ENCODE peak calls at places on chromosome X, in five cellular contexts. One of them, this sample, is unnamed.

GRCh38 chrX:97563531-97564133 is 679.9 kb downstream of the RPA4 start:
- DNase-seq in left ventricle myocardium inferior: peak
- DNase-seq in lung: peak
- DNase-seq in progenitor cell of endocrine pancreas: no peak
- DNase-seq in HFF-Myc: peak
- DNase-seq in this sample: peak

GRCh38 chrX:53594354-53594753 is 92.2 kb downstream of the HUWE1 start:
- DNase-seq in progenitor cell of endocrine pancreas: no peak
- DNase-seq in left ventricle myocardium inferior: no peak
- DNase-seq in HFF-Myc: no peak
- DNase-seq in lung: no peak
- DNase-seq in this sample: no peak

GRCh38 chrX:155313766-155314165 is 20.6 kb downstream of the CLIC2 start:
- DNase-seq in left ventricle myocardium inferior: no peak
- DNase-seq in HFF-Myc: no peak
- DNase-seq in progenitor cell of endocrine pancreas: no peak
- DNase-seq in lung: no peak
- DNase-seq in this sample: no peak

GRCh38 chrX:151870603-151871002 is 42.1 kb upstream of the MAGEA4 start:
- DNase-seq in left ventricle myocardium inferior: no peak
- DNase-seq in HFF-Myc: peak
- DNase-seq in lung: no peak
- DNase-seq in progenitor cell of endocrine pancreas: no peak
- DNase-seq in this sample: no peak

GRCh38 chrX:78747471-78747870 is at the start of gene LPAR4:
- DNase-seq in progenitor cell of endocrine pancreas: no peak
- DNase-seq in HFF-Myc: no peak
- DNase-seq in lung: no peak
- DNase-seq in left ventricle myocardium inferior: no peak
- DNase-seq in this sample: no peak

GRCh38 chrX:29257516-29257915 is 670.3 kb downstream of the IL1RAPL1 start:
- DNase-seq in progenitor cell of endocrine pancreas: no peak
- DNase-seq in HFF-Myc: no peak
- DNase-seq in left ventricle myocardium inferior: no peak
- DNase-seq in lung: no peak
- DNase-seq in this sample: no peak

GRCh38 chrX:53728506-53728905 is 42.0 kb upstream of the HUWE1 start:
- DNase-seq in lung: no peak
- DNase-seq in progenitor cell of endocrine pancreas: no peak
- DNase-seq in left ventricle myocardium inferior: no peak
- DNase-seq in HFF-Myc: no peak
- DNase-seq in this sample: no peak

GRCh38 chrX:46722742-46723568 is 36.0 kb downstream of the SLC9A7 start:
- DNase-seq in lung: no peak
- DNase-seq in left ventricle myocardium inferior: no peak
- DNase-seq in progenitor cell of endocrine pancreas: no peak
- DNase-seq in HFF-Myc: no peak
- DNase-seq in this sample: no peak

GRCh38 chrX:8304668-8305067 is 133.6 kb upstream of the VCX2 start:
- DNase-seq in lung: no peak
- DNase-seq in left ventricle myocardium inferior: no peak
- DNase-seq in HFF-Myc: no peak
- DNase-seq in progenitor cell of endocrine pancreas: no peak
- DNase-seq in this sample: no peak

GRCh38 chrX:2708016-2708415 is 16.9 kb downstream of the CD99 start:
- DNase-seq in progenitor cell of endocrine pancreas: no peak
- DNase-seq in left ventricle myocardium inferior: no peak
- DNase-seq in HFF-Myc: no peak
- DNase-seq in lung: no peak
- DNase-seq in this sample: no peak

GRCh38 chrX:5236749-5237148 is 991.9 kb downstream of the NLGN4X start:
- DNase-seq in lung: no peak
- DNase-seq in left ventricle myocardium inferior: no peak
- DNase-seq in HFF-Myc: no peak
- DNase-seq in progenitor cell of endocrine pancreas: no peak
- DNase-seq in this sample: no peak

GRCh38 chrX:5233830-5234229 is 994.8 kb downstream of the NLGN4X start:
- DNase-seq in lung: no peak
- DNase-seq in HFF-Myc: no peak
- DNase-seq in left ventricle myocardium inferior: no peak
- DNase-seq in progenitor cell of endocrine pancreas: no peak
- DNase-seq in this sample: no peak

GRCh38 chrX:5236096-5236495 is 992.6 kb downstream of the NLGN4X start:
- DNase-seq in lung: no peak
- DNase-seq in progenitor cell of endocrine pancreas: peak
- DNase-seq in left ventricle myocardium inferior: no peak
- DNase-seq in HFF-Myc: no peak
- DNase-seq in this sample: no peak
- TF ChIP-seq CTCF in lung: no peak
- TF ChIP-seq CTCF in progenitor cell of endocrine pancreas: peak
- TF ChIP-seq CTCF in left ventricle myocardium inferior: no peak
- TF ChIP-seq CTCF in HFF-Myc: no peak
- TF ChIP-seq CTCF in this sample: no peak

GRCh38 chrX:119983494-119983893 is 39.9 kb upstream of the NKAP start:
- DNase-seq in progenitor cell of endocrine pancreas: no peak
- DNase-seq in left ventricle myocardium inferior: no peak
- DNase-seq in lung: no peak
- DNase-seq in HFF-Myc: no peak
- DNase-seq in this sample: no peak

GRCh38 chrX:119982145-119982544 is 38.6 kb upstream of the NKAP start:
- DNase-seq in left ventricle myocardium inferior: no peak
- DNase-seq in lung: no peak
- DNase-seq in progenitor cell of endocrine pancreas: no peak
- DNase-seq in HFF-Myc: no peak
- DNase-seq in this sample: no peak

GRCh38 chrX:119984652-119985051 is 41.1 kb upstream of the NKAP start:
- DNase-seq in left ventricle myocardium inferior: no peak
- DNase-seq in HFF-Myc: no peak
- DNase-seq in progenitor cell of endocrine pancreas: no peak
- DNase-seq in lung: no peak
- DNase-seq in this sample: no peak

GRCh38 chrX:119986203-119986602 is 42.7 kb upstream of the NKAP start:
- DNase-seq in left ventricle myocardium inferior: no peak
- DNase-seq in progenitor cell of endocrine pancreas: no peak
- DNase-seq in HFF-Myc: no peak
- DNase-seq in lung: no peak
- DNase-seq in this sample: no peak

DNA sequence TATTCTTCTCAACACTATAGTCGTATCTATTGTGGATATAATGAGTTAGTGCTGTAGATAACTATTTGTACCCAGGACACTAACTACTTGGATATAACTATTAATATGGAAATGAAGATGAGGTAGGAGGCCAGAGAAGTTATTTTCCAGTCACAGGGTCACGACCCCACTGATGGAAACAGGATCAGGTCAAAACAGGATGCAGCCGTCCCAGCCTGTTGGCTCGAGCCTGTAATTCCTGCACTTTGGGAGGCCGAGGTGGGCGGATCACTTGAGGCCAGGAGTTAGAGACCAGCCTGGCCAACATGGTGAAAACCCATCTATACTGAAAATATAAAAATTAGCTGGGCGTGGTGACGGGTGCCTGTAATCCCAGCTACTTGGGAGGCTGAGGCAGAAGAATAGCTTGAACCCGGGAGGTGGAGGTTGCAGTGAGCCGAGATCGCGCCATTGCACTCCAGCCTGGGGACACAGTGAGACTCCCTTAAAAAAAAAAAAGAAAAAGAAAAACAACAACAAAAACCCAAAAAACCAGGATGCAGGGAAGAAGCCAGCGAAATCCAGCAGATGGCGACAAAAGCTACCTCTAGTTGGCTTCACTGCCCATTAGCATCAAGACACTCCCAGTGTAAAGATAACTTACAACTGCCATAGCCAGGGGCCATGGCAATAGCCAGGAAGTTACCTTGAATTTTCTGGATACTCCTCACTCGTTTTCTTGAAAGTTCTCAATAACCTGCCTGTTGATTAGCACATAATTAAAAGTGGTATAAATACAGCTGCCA is 37.9 kb upstream of the NKAP start:
- DNase-seq in left ventricle myocardium inferior: no peak
- DNase-seq in progenitor cell of endocrine pancreas: no peak
- DNase-seq in lung: no peak
- DNase-seq in HFF-Myc: peak
- DNase-seq in this sample: no peak
- TF ChIP-seq CTCF in left ventricle myocardium inferior: peak
- TF ChIP-seq CTCF in progenitor cell of endocrine pancreas: peak
- TF ChIP-seq CTCF in lung: no peak
- TF ChIP-seq CTCF in HFF-Myc: peak
- TF ChIP-seq CTCF in this sample: no peak

GRCh38 chrX:87299563-87300160 is 217.9 kb upstream of the KLHL4 start:
- DNase-seq in lung: no peak
- DNase-seq in progenitor cell of endocrine pancreas: no peak
- DNase-seq in left ventricle myocardium inferior: no peak
- DNase-seq in HFF-Myc: no peak
- DNase-seq in this sample: no peak
- TF ChIP-seq CTCF in lung: no peak
- TF ChIP-seq CTCF in progenitor cell of endocrine pancreas: peak
- TF ChIP-seq CTCF in left ventricle myocardium inferior: peak
- TF ChIP-seq CTCF in HFF-Myc: no peak
- TF ChIP-seq CTCF in this sample: no peak

GRCh38 chrX:119288890-119289393 is 52.9 kb downstream of the PGRMC1 start:
- DNase-seq in HFF-Myc: no peak
- DNase-seq in lung: no peak
- DNase-seq in progenitor cell of endocrine pancreas: no peak
- DNase-seq in left ventricle myocardium inferior: no peak
- DNase-seq in this sample: no peak

GRCh38 chrX:119292445-119292844 is 56.4 kb downstream of the PGRMC1 start:
- DNase-seq in left ventricle myocardium inferior: no peak
- DNase-seq in lung: no peak
- DNase-seq in progenitor cell of endocrine pancreas: no peak
- DNase-seq in HFF-Myc: no peak
- DNase-seq in this sample: no peak
- TF ChIP-seq CTCF in left ventricle myocardium inferior: no peak
- TF ChIP-seq CTCF in lung: no peak
- TF ChIP-seq CTCF in progenitor cell of endocrine pancreas: no peak
- TF ChIP-seq CTCF in HFF-Myc: peak
- TF ChIP-seq CTCF in this sample: no peak

GRCh38 chrX:64350047-64350446 is 45.2 kb downstream of the MTMR8 start:
- DNase-seq in left ventricle myocardium inferior: no peak
- DNase-seq in progenitor cell of endocrine pancreas: no peak
- DNase-seq in HFF-Myc: no peak
- DNase-seq in lung: no peak
- DNase-seq in this sample: no peak
- TF ChIP-seq CTCF in left ventricle myocardium inferior: no peak
- TF ChIP-seq CTCF in progenitor cell of endocrine pancreas: no peak
- TF ChIP-seq CTCF in HFF-Myc: no peak
- TF ChIP-seq CTCF in lung: no peak
- TF ChIP-seq CTCF in this sample: no peak